ENCODE peak calls at places on chromosomes 11 and 22, in four cellular contexts. E is T-helper 9 cell, Y is globus pallidus, B is H4. O is an unnamed sample.

GRCh38 chr11:35246725-35247124 is 107.8 kb downstream of the CD44 start:
- DNase-seq in B (no peak), Y (no peak), E (no peak), O (peak)

GRCh38 chr11:34348919-34349318 is 8.9 kb downstream of the ABTB2 start:
- DNase-seq in Y (no peak), E (no peak), B (peak), O (no peak)

GRCh38 chr22:30079952-30080533 is at the start of gene HORMAD2:
- DNase-seq in Y (peak), E (no peak), B (no peak), O (peak)

GRCh38 chr11:49851971-49852389 is 100.2 kb upstream of the OR4C13 start:
- DNase-seq in E (no peak), B (no peak), Y (no peak), O (no peak)

GRCh38 chr11:8330416-8330815 is 66.7 kb upstream of the LMO1 start:
- DNase-seq in B (no peak), E (no peak), Y (no peak), O (no peak)

GRCh38 chr11:20443596-20443995 is 56.1 kb downstream of the PRMT3 start:
- DNase-seq in Y (peak), B (peak), E (no peak), O (peak)

GRCh38 chr11:47186937-47187681 is 875 bp upstream of the PACSIN3 start:
- DNase-seq in B (no peak), E (no peak), Y (peak), O (peak)

GRCh38 chr11:61654397-61654829 is 25.8 kb upstream of the DAGLA start:
- DNase-seq in B (no peak), E (no peak), Y (peak), O (no peak)

GRCh38 chr11:33291004-33291777 is 34.0 kb downstream of the HIPK3 start:
- DNase-seq in B (no peak), E (no peak), Y (no peak), O (peak)

GRCh38 chr22:20607157-20607907 is 99.9 kb downstream of the MED15 start:
- DNase-seq in E (no peak), B (no peak), Y (no peak), O (no peak)

GRCh38 chr11:69531071-69531716 is 49.7 kb downstream of the LINC01488 start:
- DNase-seq in E (no peak), Y (no peak), B (no peak), O (no peak)

GRCh38 chr11:133950874-133951483 is 5.8 kb downstream of the IGSF9B start:
- DNase-seq in Y (no peak), E (no peak), B (no peak), O (no peak)

GRCh38 chr11:118170892-118171273 is 5.6 kb downstream of the SCN2B start:
- DNase-seq in B (no peak), E (no peak), Y (no peak), O (no peak)

GRCh38 chr11:14551380-14551779 is 31.2 kb upstream of the PSMA1 start:
- DNase-seq in E (no peak), Y (no peak), B (no peak), O (no peak)

GRCh38 chr22:23242473-23243001 is 62.2 kb downstream of the BCR start:
- DNase-seq in E (no peak), Y (no peak), B (no peak), O (no peak)

GRCh38 chr11:125593113-125593761 is 585 bp downstream of the STT3A start:
- DNase-seq in Y (no peak), E (no peak), B (peak), O (peak)

GRCh38 chr11:114925591-114925990 is 247.3 kb downstream of the NXPE2 start:
- DNase-seq in Y (no peak), B (no peak), E (no peak), O (no peak)

GRCh38 chr11:109071712-109072524 is 350.1 kb upstream of the C11orf87 start:
- DNase-seq in B (no peak), Y (no peak), E (no peak), O (peak)

GRCh38 chr22:37193629-37194191 is 5.7 kb upstream of the C1QTNF6 start:
- DNase-seq in Y (peak), E (no peak), B (no peak), O (peak)

GRCh38 chr11:71437879-71438278 is 10.3 kb downstream of the DHCR7 start:
- DNase-seq in B (no peak), E (no peak), Y (no peak), O (no peak)

GRCh38 chr22:23533328-23533762 is 46.7 kb downstream of the IGLL1 start:
- DNase-seq in B (no peak), Y (no peak), E (no peak), O (no peak)

GRCh38 chr22:27949421-27949820 is 30.4 kb upstream of the PITPNB start:
- DNase-seq in B (no peak), Y (no peak), E (no peak), O (no peak)

GRCh38 chr11:76277298-76278175 is 71.2 kb upstream of the WNT11 start:
- DNase-seq in Y (no peak), E (no peak), B (no peak), O (no peak)

GRCh38 chr11:128692750-128693578 is 908 bp upstream of the FLI1 start:
- DNase-seq in B (no peak), E (no peak), Y (no peak), O (peak)

GRCh38 chr11:61695917-61696316 is 15.7 kb downstream of the DAGLA start:
- DNase-seq in Y (no peak), B (peak), E (peak), O (peak)

GRCh38 chr22:23263651-23264555 is 83.6 kb downstream of the BCR start:
- DNase-seq in E (no peak), Y (no peak), B (no peak), O (peak)

O was measured in fibroblast of mammary gland.